ENCODE peak calls at places on chromosome 11, in eight cellular contexts. S, O, I, J, L, Z, H and K are unnamed samples.

GRCh38 chr11:115901069-115901468 is 396.9 kb upstream of the CADM1 start:
- DNase-seq in S (no peak), O (no peak), I (no peak), J (no peak), L (no peak), Z (no peak), H (no peak), K (no peak)

GRCh38 chr11:39374963-39375698 is 2084.3 kb downstream of the LRRC4C start:
- DNase-seq in S (peak; percentile 2), O (peak; percentile 18), I (peak; percentile 2), J (no peak), L (no peak), Z (no peak), H (no peak), K (no peak)

GRCh38 chr11:134741453-134742227 is 329.6 kb upstream of the B3GAT1 start:
- DNase-seq in S (no peak), O (no peak), I (peak; percentile 53), J (no peak), L (no peak), Z (peak; percentile 21), H (no peak), K (no peak)

GRCh38 chr11:105713696-105714095 is 103.8 kb downstream of the GRIA4 start:
- DNase-seq in S (no peak), O (no peak), I (no peak), J (no peak), L (no peak), Z (no peak), H (no peak), K (no peak)

GRCh38 chr11:77697865-77698264 is 60.3 kb upstream of the CLNS1A start:
- DNase-seq in S (no peak), O (no peak), I (no peak), J (no peak), L (no peak), Z (no peak), H (no peak), K (no peak)

GRCh38 chr11:57773026-57773598 is 11.5 kb downstream of the CTNND1 start:
- DNase-seq in S (no peak), O (no peak), I (no peak), J (no peak), L (no peak), Z (no peak), H (no peak), K (no peak)

GRCh38 chr11:10568486-10568941 is at the start of gene LYVE1:
- DNase-seq in S (no peak), O (no peak), I (no peak), J (no peak), L (no peak), Z (no peak), H (no peak), K (no peak)

GRCh38 chr11:9138612-9139579 is 47.5 kb upstream of the SCUBE2 start:
- DNase-seq in S (peak; percentile 92), O (no peak), I (peak; percentile 95), J (no peak), L (peak; percentile 86), Z (no peak), H (no peak), K (no peak)

GRCh38 chr11:35419713-35420333 is 465 bp upstream of the SLC1A2 start:
- DNase-seq in S (no peak), O (no peak), I (no peak), J (no peak), L (peak; percentile 26), Z (no peak), H (peak; percentile 69), K (peak; percentile 27)

GRCh38 chr11:60917267-60917666 is 3.3 kb downstream of the TMEM109 start:
- DNase-seq in S (no peak), O (no peak), I (no peak), J (no peak), L (no peak), Z (no peak), H (no peak), K (no peak)

GRCh38 chr11:95412074-95412473 is 181.1 kb upstream of the SESN3 start:
- DNase-seq in S (no peak), O (no peak), I (no peak), J (no peak), L (no peak), Z (no peak), H (no peak), K (no peak)

GRCh38 chr11:131694526-131695424 is 324.4 kb downstream of the NTM start:
- DNase-seq in S (peak; percentile 36), O (peak; percentile 68), I (peak; percentile 69), J (peak; percentile 30), L (peak; percentile 72), Z (peak; percentile 94), H (peak; percentile 94), K (peak; percentile 86)

GRCh38 chr11:128453444-128454336 is 133.7 kb downstream of the ETS1 start:
- DNase-seq in S (peak; percentile 97), O (no peak), I (peak; percentile 99), J (no peak), L (peak; percentile 94), Z (peak; percentile 94), H (peak; percentile 65), K (no peak)

GRCh38 chr11:128448981-128449713 is 138.2 kb downstream of the ETS1 start:
- DNase-seq in S (peak; percentile 95), O (no peak), I (no peak), J (no peak), L (no peak), Z (no peak), H (no peak), K (no peak)

GRCh38 chr11:128450882-128451647 is 136.3 kb downstream of the ETS1 start:
- DNase-seq in S (no peak), O (no peak), I (no peak), J (no peak), L (no peak), Z (peak; percentile 85), H (peak; percentile 65), K (no peak)

GRCh38 chr11:128448487-128448886 is 138.9 kb downstream of the ETS1 start:
- DNase-seq in S (peak; percentile 78), O (no peak), I (peak; percentile 87), J (no peak), L (no peak), Z (peak; percentile 84), H (peak; percentile 85), K (no peak)

DNA sequence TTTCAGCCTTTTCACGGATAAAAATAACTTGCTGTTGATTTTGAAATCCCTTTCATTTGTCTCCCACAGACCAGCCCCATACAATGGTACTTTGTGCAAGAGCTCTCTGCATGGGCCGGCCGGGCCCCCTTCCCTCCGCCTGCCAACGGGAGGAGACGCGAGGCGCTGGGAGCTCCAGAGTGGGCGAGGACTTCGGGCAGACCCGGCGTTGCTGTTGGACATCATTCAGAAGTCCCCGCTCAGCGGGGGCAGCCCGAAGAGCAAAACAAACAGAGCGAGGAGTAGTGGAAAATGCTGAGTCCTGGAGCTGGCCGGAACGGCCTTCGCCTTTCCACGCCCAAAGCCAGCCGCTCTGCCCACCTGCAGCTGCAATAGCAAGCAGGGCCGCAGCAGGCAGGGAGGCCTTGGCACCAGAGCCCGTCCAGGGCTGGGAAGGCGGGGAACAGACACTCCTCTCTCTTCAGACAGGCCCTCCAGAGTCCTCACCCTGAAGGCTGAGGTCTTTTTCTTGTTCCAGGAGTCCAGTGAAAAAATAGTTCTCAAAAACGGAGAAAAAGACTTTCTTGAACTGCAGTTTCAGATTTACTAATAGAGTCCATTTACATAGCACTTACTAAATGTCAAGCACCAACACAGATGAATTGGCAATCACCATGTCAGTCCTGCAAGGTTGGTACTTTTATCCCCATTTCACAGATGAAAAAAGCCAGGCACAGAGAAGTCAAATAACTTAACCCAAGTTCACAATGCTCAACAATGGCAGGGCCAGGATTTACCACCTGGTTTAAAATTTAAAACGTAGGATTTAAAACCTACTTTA is 135.5 kb downstream of the ETS1 start:
- DNase-seq in S (peak; percentile 64), O (no peak), I (peak; percentile 57), J (no peak), L (no peak), Z (peak; percentile 85), H (peak; percentile 92), K (peak; percentile 41)
- TF ChIP-seq CTCF in S (no peak), O (no peak), I (no peak), J (no peak), L (no peak), Z (no peak), H (no peak), K (no peak)

GRCh38 chr11:1307163-1307870 is 2.1 kb downstream of the TOLLIP start:
- DNase-seq in S (no peak), O (no peak), I (no peak), J (no peak), L (no peak), Z (no peak), H (no peak), K (peak; percentile 18)
- TF ChIP-seq CTCF in S (no peak), O (no peak), I (no peak), J (no peak), L (no peak), Z (no peak), H (no peak), K (no peak)

GRCh38 chr11:63573881-63574855 is 11.0 kb upstream of the PLAAT2 start:
- DNase-seq in S (peak; percentile 19), O (peak; percentile 80), I (peak; percentile 85), J (peak; percentile 25), L (peak; percentile 47), Z (no peak), H (no peak), K (no peak)
- TF ChIP-seq CTCF in S (no peak), O (peak; percentile 1), I (peak; percentile 19), J (no peak), L (peak; percentile 30), Z (no peak), H (no peak), K (no peak)

DNA sequence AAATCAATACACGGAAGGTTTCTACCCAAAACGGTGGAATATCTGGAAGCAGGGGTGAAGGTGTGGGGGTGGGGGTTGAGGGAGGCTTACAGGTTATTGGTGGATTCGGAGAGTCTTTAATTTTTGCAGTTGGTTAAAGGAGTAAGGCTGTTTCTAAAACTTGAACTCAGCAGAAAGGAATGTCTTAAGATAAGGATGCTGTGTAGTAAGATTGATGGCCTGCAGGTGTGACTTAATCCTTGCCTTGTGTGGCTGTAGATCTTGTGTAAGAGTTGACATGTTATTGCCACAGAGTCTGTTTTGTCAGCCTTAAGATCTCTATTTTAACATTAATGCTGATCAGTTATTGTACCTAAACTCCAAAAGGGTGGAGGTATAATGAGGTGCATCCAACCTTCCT is 16.4 kb upstream of the OR6M1 start:
- DNase-seq in S (no peak), O (no peak), I (no peak), J (no peak), L (no peak), Z (no peak), H (no peak), K (no peak)
- TF ChIP-seq CTCF in S (no peak), O (no peak), I (no peak), J (no peak), L (no peak), Z (no peak), H (no peak), K (no peak)

DNA sequence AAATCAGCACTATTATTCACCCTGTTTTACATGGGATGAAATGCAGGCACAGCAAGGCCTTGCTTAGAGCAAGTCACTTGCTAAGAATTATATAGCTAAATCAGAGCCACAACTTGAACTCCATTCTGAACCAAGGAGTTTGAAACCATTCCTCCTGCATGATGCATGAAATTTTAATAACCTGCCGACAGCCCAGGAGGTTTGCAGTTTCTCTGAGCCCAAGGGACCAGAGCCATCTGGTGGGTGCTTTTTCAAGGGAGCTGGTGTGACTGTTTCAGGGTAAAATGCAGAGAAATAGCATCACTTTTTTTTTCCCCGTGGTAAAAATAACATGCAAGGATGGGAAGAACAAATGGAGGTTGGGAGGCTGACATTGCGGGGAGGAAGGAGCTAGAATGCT is 22.9 kb downstream of the NAV2 start:
- DNase-seq in S (no peak), O (no peak), I (peak; percentile 75), J (no peak), L (peak; percentile 51), Z (no peak), H (no peak), K (no peak)
- TF ChIP-seq CTCF in S (peak; percentile 33), O (no peak), I (peak; percentile 49), J (no peak), L (peak; percentile 51), Z (no peak), H (no peak), K (no peak)